ENCODE peak calls at places on chromosomes 16 and 17, in five cellular contexts. One of them, this sample, is unnamed.
A peak's percentile ranks its signal among the peaks of the same experiment; 100 is the strongest.

GRCh38 chr16:76278976-76279375 is 1.8 kb downstream of the CNTNAP4 start:
- DNase-seq in effector CD4-positive, alpha-beta T cell: no peak
- DNase-seq in cardiac septum: no peak
- DNase-seq in GM10248: no peak
- DNase-seq in KBM-7: peak; percentile 7
- DNase-seq in this sample: no peak

GRCh38 chr17:28151001-28151400 is 108.5 kb downstream of the NLK start:
- DNase-seq in KBM-7: no peak
- DNase-seq in GM10248: no peak
- DNase-seq in effector CD4-positive, alpha-beta T cell: no peak
- DNase-seq in cardiac septum: no peak
- DNase-seq in this sample: no peak

GRCh38 chr17:45086865-45087495 is 25.9 kb downstream of the NMT1 start:
- DNase-seq in GM10248: no peak
- DNase-seq in cardiac septum: no peak
- DNase-seq in effector CD4-positive, alpha-beta T cell: no peak
- DNase-seq in KBM-7: no peak
- DNase-seq in this sample: no peak

GRCh38 chr17:37830151-37830993 is 85.5 kb upstream of the HNF1B start:
- DNase-seq in effector CD4-positive, alpha-beta T cell: no peak
- DNase-seq in cardiac septum: no peak
- DNase-seq in KBM-7: peak; percentile 27
- DNase-seq in GM10248: no peak
- DNase-seq in this sample: peak; percentile 38

GRCh38 chr16:83898463-83899271 is at the start of gene MLYCD:
- DNase-seq in cardiac septum: peak; percentile 95
- DNase-seq in KBM-7: peak; percentile 64
- DNase-seq in effector CD4-positive, alpha-beta T cell: peak; percentile 61
- DNase-seq in GM10248: peak; percentile 97
- DNase-seq in this sample: peak; percentile 97

GRCh38 chr16:23670137-23670776 is 8.4 kb upstream of the PLK1 start:
- DNase-seq in effector CD4-positive, alpha-beta T cell: no peak
- DNase-seq in KBM-7: no peak
- DNase-seq in cardiac septum: no peak
- DNase-seq in GM10248: peak; percentile 78
- DNase-seq in this sample: peak; percentile 34

GRCh38 chr17:78893684-78894083 is 9.3 kb downstream of the CEP295NL start:
- DNase-seq in KBM-7: no peak
- DNase-seq in GM10248: no peak
- DNase-seq in cardiac septum: no peak
- DNase-seq in effector CD4-positive, alpha-beta T cell: no peak
- DNase-seq in this sample: no peak

GRCh38 chr17:63120406-63120805 is 154.4 kb downstream of the TANC2 start:
- DNase-seq in KBM-7: no peak
- DNase-seq in effector CD4-positive, alpha-beta T cell: no peak
- DNase-seq in GM10248: no peak
- DNase-seq in cardiac septum: no peak
- DNase-seq in this sample: no peak

GRCh38 chr17:15185625-15185991 is 79.5 kb downstream of the PMP22 start:
- DNase-seq in cardiac septum: no peak
- DNase-seq in GM10248: no peak
- DNase-seq in KBM-7: no peak
- DNase-seq in effector CD4-positive, alpha-beta T cell: no peak
- DNase-seq in this sample: no peak

GRCh38 chr16:50202926-50203624 is 50.0 kb downstream of the TENT4B start:
- DNase-seq in cardiac septum: no peak
- DNase-seq in GM10248: no peak
- DNase-seq in KBM-7: no peak
- DNase-seq in effector CD4-positive, alpha-beta T cell: no peak
- DNase-seq in this sample: no peak

GRCh38 chr17:29579866-29580771 is 9.3 kb downstream of the GIT1 start:
- DNase-seq in GM10248: peak; percentile 91
- DNase-seq in effector CD4-positive, alpha-beta T cell: peak; percentile 91
- DNase-seq in KBM-7: peak; percentile 92
- DNase-seq in cardiac septum: peak; percentile 90
- DNase-seq in this sample: peak; percentile 90

GRCh38 chr17:80251966-80252365 is 8.7 kb upstream of the RNF213 start:
- DNase-seq in GM10248: no peak
- DNase-seq in cardiac septum: no peak
- DNase-seq in KBM-7: no peak
- DNase-seq in effector CD4-positive, alpha-beta T cell: no peak
- DNase-seq in this sample: no peak

GRCh38 chr17:10435096-10435495 is 13.3 kb upstream of the MYH8 start:
- DNase-seq in KBM-7: no peak
- DNase-seq in cardiac septum: no peak
- DNase-seq in effector CD4-positive, alpha-beta T cell: no peak
- DNase-seq in GM10248: no peak
- DNase-seq in this sample: no peak

GRCh38 chr17:56593741-56594527 is 435 bp downstream of the NOG start:
- DNase-seq in GM10248: peak; percentile 35
- DNase-seq in effector CD4-positive, alpha-beta T cell: no peak
- DNase-seq in KBM-7: peak; percentile 79
- DNase-seq in cardiac septum: no peak
- DNase-seq in this sample: peak; percentile 41

GRCh38 chr16:2500937-2501750 is 12.6 kb upstream of the ATP6V0C start:
- DNase-seq in GM10248: peak; percentile 89
- DNase-seq in KBM-7: peak; percentile 92
- DNase-seq in effector CD4-positive, alpha-beta T cell: peak; percentile 66
- DNase-seq in cardiac septum: peak; percentile 91
- DNase-seq in this sample: peak; percentile 82

GRCh38 chr16:12661656-12662172 is 142.0 kb downstream of the CPPED1 start:
- DNase-seq in cardiac septum: no peak
- DNase-seq in GM10248: no peak
- DNase-seq in KBM-7: peak; percentile 47
- DNase-seq in effector CD4-positive, alpha-beta T cell: no peak
- DNase-seq in this sample: no peak

GRCh38 chr16:71442041-71442440 is at the start of gene TLE7:
- DNase-seq in KBM-7: no peak
- DNase-seq in effector CD4-positive, alpha-beta T cell: no peak
- DNase-seq in GM10248: no peak
- DNase-seq in cardiac septum: no peak
- DNase-seq in this sample: no peak

GRCh38 chr17:16875662-16876061 is 96.3 kb downstream of the TNFRSF13B start:
- DNase-seq in GM10248: no peak
- DNase-seq in cardiac septum: no peak
- DNase-seq in effector CD4-positive, alpha-beta T cell: no peak
- DNase-seq in KBM-7: no peak
- DNase-seq in this sample: no peak

GRCh38 chr17:41452276-41452675 is 11.5 kb upstream of the KRT38 start:
- DNase-seq in GM10248: no peak
- DNase-seq in KBM-7: no peak
- DNase-seq in cardiac septum: no peak
- DNase-seq in effector CD4-positive, alpha-beta T cell: no peak
- DNase-seq in this sample: no peak

GRCh38 chr16:75617121-75617520 is 6.0 kb downstream of the ADAT1 start:
- DNase-seq in KBM-7: no peak
- DNase-seq in effector CD4-positive, alpha-beta T cell: no peak
- DNase-seq in GM10248: no peak
- DNase-seq in cardiac septum: no peak
- DNase-seq in this sample: no peak

GRCh38 chr17:21186399-21187187 is 27.4 kb downstream of the TMEM11 start:
- DNase-seq in effector CD4-positive, alpha-beta T cell: no peak
- DNase-seq in KBM-7: no peak
- DNase-seq in GM10248: no peak
- DNase-seq in cardiac septum: no peak
- DNase-seq in this sample: no peak

This sample was measured in germinal center.